ENCODE peak calls at places on chromosome 4, in six cellular contexts. T is stimulated activated CD8-positive, alpha-beta memory T cell treated with anti-CD3 and anti-CD28 coated beads, Interleukin-4, amount 100 ng/mL, for 24 hours; K is stimulated activated CD4-positive, alpha-beta T cell treated with anti-CD3 and anti-CD28 coated beads, Interleukin-1b, Interleukin-23, amount 100 ng/mL, for 48 hours; V is Kasumi-1; S is naive thymus-derived CD8-positive, alpha-beta T cell; Q is NCI-H1930. M is an unnamed sample.
A peak's percentile ranks its signal among the peaks of the same experiment; 100 is the strongest.

GRCh38 chr4:187617117-187617516 is 378.5 kb upstream of the ZFP42 start:
- DNase-seq in V (no peak), T (no peak), K (no peak), Q (peak; percentile 26), S (no peak), M (no peak)

GRCh38 chr4:26176621-26177121 is 144.1 kb upstream of the RBPJ start:
- DNase-seq in S (no peak), K (no peak), T (no peak), V (no peak), Q (no peak), M (no peak)

GRCh38 chr4:107801766-107802211 is 22.9 kb upstream of the SGMS2 start:
- DNase-seq in T (no peak), S (no peak), V (no peak), Q (no peak), K (no peak), M (no peak)

GRCh38 chr4:95547708-95548471 is 883 bp downstream of the UNC5C start:
- DNase-seq in S (no peak), T (no peak), V (no peak), K (no peak), Q (no peak), M (peak; percentile 49)

GRCh38 chr4:2142630-2143427 is 83.7 kb downstream of the NAT8L start:
- DNase-seq in S (no peak), T (no peak), Q (no peak), V (no peak), K (no peak), M (no peak)

GRCh38 chr4:6386091-6386490 is 86.3 kb downstream of the PPP2R2C start:
- DNase-seq in K (no peak), S (no peak), Q (no peak), T (no peak), V (no peak), M (no peak)

GRCh38 chr4:2714918-2715317 is 41.2 kb downstream of the TNIP2 start:
- DNase-seq in T (no peak), S (no peak), V (no peak), K (no peak), Q (no peak), M (no peak)

GRCh38 chr4:111018231-111018630 is 395.4 kb upstream of the PITX2 start:
- DNase-seq in V (no peak), K (no peak), S (no peak), Q (no peak), T (no peak), M (no peak)

GRCh38 chr4:156193116-156193515 is 239.4 kb upstream of the CTSO start:
- DNase-seq in V (no peak), S (no peak), K (no peak), T (no peak), Q (no peak), M (no peak)

GRCh38 chr4:156291317-156291716 is 337.7 kb upstream of the CTSO start:
- DNase-seq in Q (no peak), K (no peak), T (no peak), V (no peak), S (no peak), M (no peak)

GRCh38 chr4:102392033-102392744 is 46.9 kb upstream of the SLC39A8 start:
- DNase-seq in V (no peak), Q (no peak), S (no peak), T (no peak), K (no peak), M (no peak)

GRCh38 chr4:105210901-105211300 is 64.2 kb downstream of the TET2 start:
- DNase-seq in T (no peak), K (no peak), S (no peak), V (no peak), Q (no peak), M (no peak)